ENCODE peak calls at places on chromosome 9, in ten cellular contexts. H is lower leg skin, V is NB4, R is A549, U is GM12892, P is sigmoid colon, Z is stomach, E is right lobe of liver, K is heart left ventricle, A is H1. B is an unnamed sample.

GRCh38 chr9:118331622-118332045 is 627.4 kb downstream of the TLR4 start:
- DNase-seq in R (peak; percentile 89), E (peak; percentile 91), Z (no peak), P (no peak), A (no peak), V (no peak), K (no peak), H (no peak), U (no peak), B (peak; percentile 56)

GRCh38 chr9:127987103-127987614 is 6.4 kb upstream of the EEIG1 start:
- DNase-seq in P (no peak), K (peak; percentile 79), U (no peak), E (peak; percentile 97), H (no peak), R (peak; percentile 81), Z (peak; percentile 92), A (no peak), V (no peak), B (peak; percentile 98)

GRCh38 chr9:99239341-99240055 is 17.4 kb downstream of the SEC61B start:
- DNase-seq in E (peak; percentile 80), A (no peak), Z (no peak), U (no peak), P (no peak), R (no peak), H (no peak), V (no peak), K (no peak), B (no peak)

GRCh38 chr9:129775443-129775842 is 22.6 kb upstream of the PTGES start:
- DNase-seq in E (no peak), P (no peak), H (no peak), Z (no peak), A (no peak), K (no peak), R (no peak), V (peak; percentile 20), U (no peak), B (no peak)

GRCh38 chr9:110807956-110808598 is 139.5 kb downstream of the MUSK start:
- DNase-seq in E (no peak), U (no peak), V (no peak), K (no peak), H (no peak), P (no peak), R (no peak), A (no peak), Z (no peak), B (no peak)

GRCh38 chr9:131027872-131028179 is 18.9 kb downstream of the LAMC3 start:
- DNase-seq in H (no peak), R (no peak), E (no peak), A (no peak), U (no peak), Z (no peak), V (no peak), P (no peak), K (peak; percentile 52), B (no peak)

GRCh38 chr9:83598487-83598886 is 24.5 kb upstream of the IDNK start:
- DNase-seq in H (no peak), E (peak; percentile 63), Z (no peak), U (no peak), V (peak; percentile 77), K (no peak), A (no peak), P (no peak), R (no peak), B (no peak)

GRCh38 chr9:250039-250438 is 35.4 kb downstream of the DOCK8 start:
- DNase-seq in Z (no peak), H (no peak), U (no peak), E (no peak), K (no peak), V (no peak), A (no peak), P (no peak), R (no peak), B (no peak)

DNA sequence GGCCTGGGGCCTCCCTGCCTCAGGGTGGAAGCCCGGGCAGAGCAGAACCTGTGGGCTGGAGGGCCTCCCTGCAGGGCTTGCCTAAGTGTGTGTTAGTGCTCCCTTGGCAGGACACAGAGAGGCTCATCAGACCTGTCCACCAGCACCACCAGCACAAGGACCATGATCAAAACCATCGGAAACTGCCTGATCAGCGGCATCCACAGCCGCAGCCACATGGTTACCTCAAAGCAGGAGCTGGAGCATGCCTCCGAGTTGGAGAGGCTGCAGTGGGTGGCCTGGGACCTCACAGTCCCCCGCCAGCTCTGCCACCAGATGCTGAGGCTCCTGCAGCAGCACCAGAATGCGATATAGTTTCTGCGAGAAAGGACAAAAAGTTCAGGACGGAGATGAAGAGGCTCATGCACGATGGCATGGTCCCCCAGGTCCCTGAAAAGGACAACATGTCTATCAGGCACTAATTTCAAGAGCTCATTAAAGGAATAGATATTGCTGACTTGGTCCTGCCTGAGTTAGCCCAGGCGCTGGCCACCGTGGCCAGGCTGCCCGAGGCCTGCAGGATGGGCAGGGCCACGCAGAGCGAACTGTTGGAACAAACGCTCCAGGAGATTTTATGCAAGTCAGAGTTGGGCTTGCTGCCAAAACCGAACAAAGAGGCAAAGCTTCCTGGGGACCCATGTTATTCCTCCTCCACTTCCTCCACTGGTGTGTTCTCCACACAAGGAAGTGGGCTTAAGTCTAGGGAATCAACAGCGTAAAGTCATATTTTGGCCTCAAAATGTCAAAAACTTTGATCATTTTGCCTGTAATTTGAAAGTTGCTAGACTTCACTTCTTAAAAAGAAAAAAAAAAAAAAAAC is 72.5 kb downstream of the PTPDC1 start:
- DNase-seq in R (peak; percentile 83), A (no peak), U (no peak), E (peak; percentile 73), K (peak; percentile 78), Z (peak; percentile 89), P (peak; percentile 93), V (peak; percentile 37), H (peak; percentile 71), B (no peak)
- TF ChIP-seq POLR2A in R (no peak), A (no peak), U (no peak), E (no peak), K (no peak), Z (no peak), P (no peak), V (no peak), H (no peak), B (no peak)

GRCh38 chr9:21993007-21993406 is 1.2 kb downstream of the CDKN2A start:
- DNase-seq in K (no peak), H (no peak), R (no peak), A (no peak), Z (no peak), V (no peak), E (no peak), P (no peak), U (no peak), B (no peak)

GRCh38 chr9:21994996-21995651 is 533 bp downstream of the CDKN2B-AS1 start:
- DNase-seq in E (peak; percentile 67), V (no peak), U (peak; percentile 68), Z (peak; percentile 69), P (peak; percentile 85), K (peak; percentile 89), H (peak; percentile 59), A (no peak), R (no peak), B (no peak)

GRCh38 chr9:21995652-21996275 is 1.2 kb downstream of the CDKN2B-AS1 start:
- DNase-seq in H (peak; percentile 19), Z (peak; percentile 46), E (peak; percentile 65), A (no peak), U (peak; percentile 18), V (no peak), R (no peak), K (peak; percentile 76), P (no peak), B (no peak)

GRCh38 chr9:21994526-21994995 is at the start of gene CDKN2B-AS1:
- DNase-seq in K (peak; percentile 71), A (no peak), U (peak; percentile 46), R (no peak), H (no peak), E (no peak), Z (peak; percentile 52), P (no peak), V (no peak), B (no peak)

GRCh38 chr9:21993893-21994525 is at the start of gene CDKN2A:
- DNase-seq in Z (peak; percentile 46), U (peak; percentile 33), H (no peak), V (no peak), R (no peak), K (peak; percentile 65), P (no peak), A (no peak), E (no peak), B (no peak)
- TF ChIP-seq POLR2A in Z (no peak), U (peak; percentile 52), H (no peak), V (no peak), R (no peak), K (no peak), P (no peak), A (no peak), E (no peak), B (no peak)

GRCh38 chr9:86947146-86948081 is at the start of gene GAS1:
- DNase-seq in E (peak; percentile 86), V (peak; percentile 87), H (peak; percentile 85), R (peak; percentile 81), Z (peak; percentile 82), A (peak; percentile 82), U (peak; percentile 33), P (peak; percentile 97), K (peak; percentile 92), B (peak; percentile 87)
- TF ChIP-seq POLR2A in E (peak; percentile 34), V (no peak), H (no peak), R (no peak), Z (no peak), A (peak; percentile 54), U (no peak), P (peak; percentile 54), K (no peak), B (no peak)

GRCh38 chr9:133952598-133953550 is 39.2 kb downstream of the VAV2 start:
- DNase-seq in Z (no peak), H (no peak), E (no peak), U (no peak), R (no peak), A (no peak), K (peak; percentile 47), V (no peak), P (no peak), B (no peak)

GRCh38 chr9:133955821-133956411 is 36.2 kb downstream of the VAV2 start:
- DNase-seq in A (no peak), K (peak; percentile 63), V (peak; percentile 38), P (no peak), R (no peak), Z (no peak), E (no peak), H (no peak), U (peak; percentile 86), B (no peak)

GRCh38 chr9:133954862-133955529 is 37.1 kb downstream of the VAV2 start:
- DNase-seq in A (no peak), H (no peak), E (no peak), Z (no peak), V (no peak), R (no peak), P (no peak), K (peak; percentile 60), U (no peak), B (no peak)

GRCh38 chr9:133953621-133953975 is 38.5 kb downstream of the VAV2 start:
- DNase-seq in U (no peak), V (no peak), Z (no peak), E (no peak), K (peak; percentile 13), H (no peak), R (no peak), A (no peak), P (no peak), B (no peak)

DNA sequence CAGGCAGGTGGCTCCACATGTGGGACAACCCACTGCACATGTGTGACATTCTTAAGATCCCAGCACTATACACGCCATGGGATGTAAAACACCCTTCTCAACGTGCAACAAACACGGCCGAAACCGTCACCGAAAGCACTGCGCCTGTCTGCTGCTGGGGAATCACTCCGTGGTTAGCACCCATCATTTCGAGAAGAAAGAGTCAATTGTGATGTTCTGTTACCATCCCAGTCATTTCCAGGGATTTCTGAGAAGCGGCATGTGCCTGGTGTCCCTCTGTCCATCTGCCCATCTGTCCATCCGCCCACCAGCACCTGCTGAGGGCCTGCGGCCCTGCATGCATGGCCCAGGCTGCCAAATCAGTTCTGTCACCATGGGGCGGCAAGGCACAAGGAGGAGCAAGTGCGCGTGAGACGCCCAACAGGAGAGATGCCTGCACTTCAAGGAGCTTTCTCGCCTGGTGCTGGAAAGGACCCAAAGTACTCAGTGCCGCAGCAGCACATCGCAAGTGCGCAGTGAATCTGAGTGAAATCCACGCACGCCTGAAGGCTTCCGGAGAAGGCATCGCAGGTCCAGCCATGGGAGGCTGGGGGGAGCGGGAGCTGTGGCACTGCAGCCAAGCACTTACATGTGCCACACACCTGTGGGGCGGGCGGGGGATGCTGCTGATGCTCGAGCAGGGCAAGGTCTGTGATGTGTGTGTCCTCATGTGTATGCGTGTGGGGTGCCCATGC is 38.0 kb downstream of the VAV2 start:
- DNase-seq in U (no peak), E (no peak), A (no peak), H (no peak), V (no peak), R (no peak), K (peak; percentile 49), P (no peak), Z (no peak), B (no peak)
- TF ChIP-seq POLR2A in U (no peak), E (no peak), A (no peak), H (no peak), V (no peak), R (no peak), K (no peak), P (no peak), Z (no peak), B (no peak)